ENCODE peak calls at places on chromosomes 2 and 18, in five cellular contexts. H is PC-9, V is GM12878, P is adrenal gland, G is CD14-positive monocyte. Z is an unnamed sample.

GRCh38 chr2:224126459-224126858 is 87.4 kb upstream of the SERPINE2 start:
- DNase-seq in H (no peak), V (no peak), P (no peak), G (no peak), Z (no peak)

GRCh38 chr18:23765931-23766330 is 76.7 kb downstream of the LAMA3 start:
- DNase-seq in H (no peak), V (no peak), P (no peak), G (no peak), Z (peak)

GRCh38 chr2:1572638-1573037 is 159.4 kb downstream of the TPO start:
- DNase-seq in H (no peak), V (no peak), P (no peak), G (no peak), Z (peak)

GRCh38 chr2:68943581-68944568 is 8.8 kb downstream of the GKN2 start:
- DNase-seq in H (peak), V (no peak), P (peak), G (no peak), Z (peak)

GRCh38 chr18:44939037-44939665 is 258.5 kb downstream of the SETBP1 start:
- DNase-seq in H (no peak), V (no peak), P (no peak), G (no peak), Z (peak)

GRCh38 chr2:47905454-47906260 is 641 bp downstream of the FBXO11 start:
- DNase-seq in H (no peak), V (no peak), P (peak), G (peak), Z (no peak)

GRCh38 chr2:66815886-66816285 is 381.0 kb downstream of the MEIS1 start:
- DNase-seq in H (no peak), V (no peak), P (no peak), G (no peak), Z (no peak)

GRCh38 chr2:27281442-27281841 is 787 bp upstream of the TRIM54 start:
- DNase-seq in H (no peak), V (no peak), P (no peak), G (no peak), Z (no peak)

GRCh38 chr2:17255071-17255470 is 263.2 kb downstream of the RAD51AP2 start:
- DNase-seq in H (no peak), V (no peak), P (no peak), G (no peak), Z (no peak)

GRCh38 chr18:50973367-50974126 is 5.7 kb downstream of the ELAC1 start:
- DNase-seq in H (peak), V (no peak), P (peak), G (no peak), Z (peak)

GRCh38 chr18:66548747-66549146 is 55.1 kb downstream of the CDH19 start:
- DNase-seq in H (no peak), V (no peak), P (no peak), G (no peak), Z (no peak)
- TF ChIP-seq CTCF in H (no peak), V (peak), P (no peak), G (no peak), Z (no peak)

DNA sequence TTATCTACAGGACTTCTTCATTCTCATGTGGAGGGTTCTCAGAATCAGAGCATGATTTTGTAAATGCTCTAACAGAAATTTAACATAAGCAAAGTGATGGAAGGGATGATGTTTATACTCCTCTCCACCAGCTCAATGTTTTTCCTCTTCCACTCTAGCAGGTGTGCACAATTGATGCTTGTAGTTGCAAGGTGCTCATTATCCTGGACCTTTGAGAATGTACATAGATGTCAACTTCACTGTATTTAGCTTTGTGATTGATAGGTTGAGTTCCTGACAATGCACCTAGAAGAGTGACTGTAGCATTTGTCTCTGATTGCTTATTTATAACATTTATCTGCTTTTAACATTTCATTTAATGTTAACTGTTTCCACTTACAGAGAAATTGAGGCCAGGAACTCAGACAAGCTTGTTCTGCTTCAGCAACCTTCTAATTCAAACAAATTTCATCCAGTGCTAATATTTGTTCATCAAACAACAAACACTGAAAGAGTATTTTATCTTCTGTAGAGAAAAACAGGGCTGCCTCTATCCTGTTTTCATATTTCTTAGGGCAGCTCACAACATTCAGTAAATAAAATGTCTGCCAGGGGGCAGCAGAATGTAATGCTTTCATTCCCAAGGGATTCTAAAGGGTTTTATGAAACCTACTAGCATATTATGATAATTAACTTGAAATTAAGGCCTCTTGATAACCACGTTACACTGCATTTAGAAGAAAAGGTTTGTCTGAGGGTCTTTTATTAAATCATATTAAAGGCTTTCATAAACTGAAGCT is 127.9 kb upstream of the NOL4 start:
- DNase-seq in H (no peak), V (no peak), P (no peak), G (no peak), Z (peak)
- TF ChIP-seq CTCF in H (peak), V (peak), P (no peak), G (no peak), Z (no peak)

GRCh38 chr2:65064728-65065552 is 8.7 kb downstream of the CEP68 start:
- DNase-seq in H (no peak), V (peak), P (peak), G (peak), Z (peak)
- TF ChIP-seq CTCF in H (peak), V (peak), P (peak), G (peak), Z (peak)

DNA sequence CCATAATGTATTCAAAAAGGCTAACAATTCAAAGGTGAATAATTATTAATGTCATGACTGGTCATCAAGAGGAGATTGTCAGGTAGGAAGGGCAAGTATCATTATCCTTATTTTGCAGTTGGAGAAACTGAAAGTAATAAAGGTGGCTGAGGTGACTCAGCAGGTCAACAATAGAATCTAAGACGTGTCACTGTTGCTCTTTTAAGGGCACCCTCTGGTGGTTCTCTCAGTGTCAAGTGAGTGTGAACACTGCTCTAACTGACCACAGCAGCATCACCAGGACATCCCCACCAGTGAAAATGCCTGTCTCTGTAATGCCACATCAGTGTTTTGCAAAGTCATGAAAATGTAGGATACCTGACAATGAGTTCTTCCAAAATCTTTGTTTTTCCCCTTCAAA is 69.7 kb downstream of the DCC start:
- DNase-seq in H (no peak), V (peak), P (no peak), G (no peak), Z (peak)
- TF ChIP-seq CTCF in H (peak), V (peak), P (no peak), G (no peak), Z (no peak)

DNA sequence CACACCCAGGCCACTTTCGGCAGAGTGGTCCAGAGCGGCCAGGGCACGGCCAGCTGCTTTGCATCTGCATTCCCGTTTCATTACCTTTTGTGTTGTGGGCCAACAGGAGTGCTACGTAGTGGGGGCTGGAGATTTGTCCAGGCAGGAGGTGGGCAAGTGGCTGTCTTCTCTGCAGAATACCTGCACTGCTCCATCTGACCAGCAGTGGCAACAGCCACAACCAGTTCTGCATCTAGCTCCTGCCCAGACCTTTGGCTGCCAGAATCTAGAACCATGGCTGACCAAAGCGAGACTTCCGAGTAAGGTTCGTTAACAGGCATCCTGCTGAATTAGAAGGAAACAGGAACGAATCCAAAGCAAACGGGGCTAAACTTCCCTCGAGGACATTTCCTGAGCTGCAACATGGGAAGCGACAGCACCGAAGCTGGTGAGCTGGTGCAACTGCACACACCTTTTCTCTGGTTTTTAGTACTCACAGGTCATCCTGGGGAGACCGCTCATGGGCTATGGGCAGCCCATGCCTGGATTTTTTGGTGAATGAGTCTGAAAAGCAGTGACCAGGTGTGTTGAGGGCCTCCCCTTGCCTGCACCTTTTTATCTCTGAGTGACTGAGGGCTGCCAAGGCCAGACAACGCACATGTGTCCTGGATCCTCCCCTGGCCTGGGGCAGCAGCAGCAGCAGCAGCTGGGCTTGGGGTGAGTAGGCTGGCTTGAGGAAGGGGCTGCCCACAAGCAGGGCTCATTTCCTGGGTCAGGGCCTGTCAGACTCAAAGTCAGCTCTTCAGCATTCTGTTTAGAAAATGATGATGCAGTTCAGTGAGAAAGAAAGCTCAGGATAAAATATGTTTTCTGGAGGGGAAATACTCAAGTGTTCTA is 10.6 kb downstream of the GDF7 start:
- DNase-seq in H (no peak), V (peak), P (no peak), G (no peak), Z (no peak)
- TF ChIP-seq CTCF in H (no peak), V (no peak), P (no peak), G (no peak), Z (no peak)

GRCh38 chr2:50398101-50398500 is 633.8 kb downstream of the NRXN1 start:
- DNase-seq in H (no peak), V (no peak), P (no peak), G (no peak), Z (no peak)
- TF ChIP-seq CTCF in H (no peak), V (no peak), P (no peak), G (no peak), Z (no peak)

DNA sequence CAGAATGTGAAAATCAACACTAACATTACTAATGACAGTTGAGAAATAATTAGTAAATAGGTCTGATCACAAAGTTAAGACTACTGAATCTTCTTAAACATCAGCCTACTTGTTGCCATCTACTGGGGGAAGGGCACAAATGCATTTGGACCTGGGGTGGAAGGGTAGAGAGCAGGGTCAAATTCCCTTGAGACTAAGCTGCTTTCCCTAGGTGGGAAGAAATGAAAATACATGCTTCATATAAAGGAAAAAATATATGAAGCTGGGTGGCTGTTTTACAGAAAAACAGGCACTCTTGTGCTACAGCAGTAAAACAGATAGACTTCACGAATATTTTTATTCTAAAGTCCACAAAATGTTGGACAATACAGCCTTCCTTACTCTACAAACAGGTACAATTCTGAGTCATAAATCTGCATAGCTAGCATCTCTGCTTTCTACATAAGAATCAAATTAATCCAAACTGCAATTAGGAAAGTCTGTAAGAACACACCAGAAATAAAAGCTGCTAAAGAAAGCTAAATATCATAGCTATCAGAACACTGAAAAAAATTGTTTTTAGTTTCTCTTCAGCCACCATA is 10.9 kb downstream of the TRIP12 start:
- DNase-seq in H (no peak), V (no peak), P (no peak), G (no peak), Z (peak)
- TF ChIP-seq CTCF in H (no peak), V (peak), P (no peak), G (peak), Z (peak)

DNA sequence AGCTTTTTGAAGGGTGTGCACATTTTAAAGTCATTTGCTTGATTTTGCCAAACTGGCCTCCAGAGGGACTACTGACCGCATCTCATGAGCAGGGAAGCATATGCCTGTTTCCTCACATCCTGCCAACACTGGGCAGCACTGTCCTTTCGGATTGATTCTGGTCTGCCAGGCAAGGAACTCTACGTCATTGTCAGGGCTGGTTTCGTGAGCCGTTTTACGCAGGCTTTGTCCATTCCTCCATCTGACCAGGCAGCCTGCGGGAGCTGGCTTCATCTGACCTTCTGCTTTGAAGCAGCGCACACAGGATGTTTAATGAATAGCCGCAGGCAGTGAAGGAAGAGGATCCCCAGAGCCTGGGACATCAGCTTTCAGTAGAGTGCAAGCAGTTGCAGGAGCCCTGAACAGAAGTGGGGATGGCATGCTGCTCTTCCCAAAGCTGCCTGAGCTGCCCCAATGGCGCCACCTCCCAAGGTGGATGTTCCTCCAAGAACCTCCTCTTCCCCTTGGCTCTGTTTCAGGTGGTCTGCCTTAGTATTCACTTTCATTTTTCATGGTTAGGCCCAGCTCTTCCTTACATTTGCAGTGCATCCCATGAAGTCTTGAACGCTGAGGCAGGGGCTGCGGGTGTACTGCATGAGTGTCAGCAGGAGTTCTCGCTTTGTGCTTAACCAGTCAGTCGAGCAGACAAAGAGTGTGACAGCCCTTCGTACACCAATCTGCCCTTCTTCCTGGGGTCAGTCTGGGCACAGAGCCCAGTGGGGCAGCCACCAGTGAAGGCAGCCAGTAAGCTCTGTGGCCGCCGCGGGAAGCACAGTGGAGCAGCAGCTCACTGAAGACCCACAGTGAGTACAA is 46.5 kb upstream of the SEMA4C start:
- DNase-seq in H (no peak), V (no peak), P (peak), G (no peak), Z (peak)
- TF ChIP-seq CTCF in H (no peak), V (no peak), P (peak), G (no peak), Z (no peak)

GRCh38 chr2:102480273-102480672 is 7.2 kb downstream of the SLC9A4 start:
- DNase-seq in H (no peak), V (no peak), P (no peak), G (no peak), Z (peak)

GRCh38 chr2:102481931-102482330 is 8.9 kb downstream of the SLC9A4 start:
- DNase-seq in H (no peak), V (no peak), P (no peak), G (no peak), Z (no peak)

GRCh38 chr2:102474785-102475184 is 1.8 kb downstream of the SLC9A4 start:
- DNase-seq in H (no peak), V (no peak), P (no peak), G (no peak), Z (no peak)

GRCh38 chr2:102480796-102481195 is 7.8 kb downstream of the SLC9A4 start:
- DNase-seq in H (no peak), V (no peak), P (no peak), G (no peak), Z (no peak)

GRCh38 chr2:102478686-102479470 is 5.9 kb downstream of the SLC9A4 start:
- DNase-seq in H (no peak), V (no peak), P (no peak), G (no peak), Z (no peak)
- TF ChIP-seq CTCF in H (no peak), V (no peak), P (no peak), G (no peak), Z (no peak)

Z was measured in MCF 10A.